ENCODE peak calls at places on chromosome 15, in six cellular contexts. W is upper lobe of right lung, P is A549, C is lower lobe of right lung, M is pancreas, X is cardiac muscle cell. K is an unnamed sample.

GRCh38 chr15:60511351-60512157 is 32.6 kb upstream of the ICE2 start:
- DNase-seq in X (peak; percentile 38), C (no peak), M (peak; percentile 40), W (no peak), P (no peak), K (no peak)

GRCh38 chr15:95793226-95793625 is 537.3 kb upstream of the NR2F2 start:
- DNase-seq in M (no peak), X (no peak), P (no peak), W (no peak), C (no peak), K (no peak)

GRCh38 chr15:65646486-65646885 is 24.7 kb downstream of the SLC24A1 start:
- DNase-seq in M (no peak), C (no peak), X (no peak), W (no peak), P (no peak), K (no peak)

GRCh38 chr15:57460208-57460816 is 84.0 kb downstream of the CGNL1 start:
- DNase-seq in M (no peak), P (no peak), C (no peak), X (no peak), W (no peak), K (no peak)

GRCh38 chr15:85313339-85313738 is 67.1 kb upstream of the AKAP13 start:
- DNase-seq in P (no peak), M (no peak), W (no peak), X (no peak), C (no peak), K (no peak)

GRCh38 chr15:36567445-36567844 is 12.0 kb upstream of the CDIN1 start:
- DNase-seq in W (no peak), M (no peak), X (no peak), C (no peak), P (no peak), K (no peak)

GRCh38 chr15:58552505-58553364 is 120.9 kb downstream of the LIPC start:
- DNase-seq in P (no peak), M (no peak), X (peak; percentile 72), W (no peak), C (no peak), K (no peak)

GRCh38 chr15:39931615-39932014 is 2.3 kb upstream of the EIF2AK4 start:
- DNase-seq in W (no peak), M (no peak), P (no peak), X (peak; percentile 46), C (no peak), K (no peak)

GRCh38 chr15:95996494-95996893 is 334.0 kb upstream of the NR2F2 start:
- DNase-seq in M (no peak), C (no peak), X (no peak), W (no peak), P (no peak), K (no peak)

GRCh38 chr15:100725121-100726069 is 123.0 kb downstream of the ASB7 start:
- DNase-seq in X (peak; percentile 85), M (no peak), W (no peak), C (no peak), P (no peak), K (no peak)

GRCh38 chr15:80776420-80777045 is 2.6 kb upstream of the CEMIP start:
- DNase-seq in W (peak; percentile 70), M (peak; percentile 78), P (peak; percentile 83), C (peak; percentile 66), X (peak; percentile 87), K (peak; percentile 83)

GRCh38 chr15:40446144-40446543 is 5.4 kb downstream of the BAHD1 start:
- DNase-seq in M (no peak), W (no peak), X (no peak), C (no peak), P (no peak), K (no peak)

GRCh38 chr15:70065006-70065722 is 32.6 kb downstream of the TLE3 start:
- DNase-seq in M (peak; percentile 85), P (no peak), W (no peak), X (no peak), C (peak; percentile 49), K (no peak)

GRCh38 chr15:36757189-36757814 is 177.9 kb downstream of the CDIN1 start:
- DNase-seq in X (peak; percentile 59), C (no peak), W (no peak), P (no peak), M (no peak), K (no peak)

GRCh38 chr15:96678386-96678785 is 347.9 kb downstream of the NR2F2 start:
- DNase-seq in X (no peak), W (no peak), M (no peak), C (no peak), P (no peak), K (no peak)

GRCh38 chr15:101808201-101808600 is 3.8 kb upstream of the OR4F15 start:
- DNase-seq in W (no peak), C (no peak), P (no peak), X (no peak), M (no peak), K (no peak)

GRCh38 chr15:42203891-42204290 is 4.2 kb downstream of the VPS39 start:
- DNase-seq in P (no peak), W (no peak), M (no peak), C (no peak), X (peak; percentile 44), K (no peak)

DNA sequence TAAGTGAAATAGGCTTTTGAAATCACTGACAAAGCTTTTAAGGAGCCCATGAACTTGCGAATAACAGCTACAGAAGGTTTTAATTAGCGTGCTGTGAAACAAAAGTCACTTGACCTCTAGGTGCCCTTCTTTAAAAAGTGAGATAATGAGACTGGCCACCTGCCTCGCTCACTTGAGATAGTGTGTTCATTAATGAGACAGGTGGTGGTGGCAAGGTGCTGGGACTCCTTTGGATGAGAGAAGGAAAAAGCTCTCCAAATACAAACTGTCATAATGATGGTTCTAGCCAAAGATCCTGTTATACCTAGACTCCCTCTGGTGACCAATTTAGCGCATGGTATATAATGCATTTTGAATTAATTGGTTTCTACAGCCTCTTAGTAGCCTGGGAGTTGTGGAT is 22.7 kb upstream of the IREB2 start:
- DNase-seq in W (no peak), P (peak; percentile 47), C (no peak), M (no peak), X (peak; percentile 47), K (no peak)
- TF ChIP-seq CTCF in W (peak; percentile 16), P (peak; percentile 59), C (no peak), M (no peak), X (peak; percentile 46), K (no peak)

GRCh38 chr15:47990821-47991220 is 130.0 kb upstream of the SLC24A5 start:
- DNase-seq in P (no peak), C (no peak), M (no peak), X (no peak), W (no peak), K (no peak)

GRCh38 chr15:47991376-47991775 is 129.4 kb upstream of the SLC24A5 start:
- DNase-seq in M (no peak), W (no peak), P (no peak), C (no peak), X (peak; percentile 26), K (no peak)

GRCh38 chr15:47987908-47988532 is 132.8 kb upstream of the SLC24A5 start:
- DNase-seq in P (peak; percentile 4), W (no peak), X (peak; percentile 81), C (no peak), M (no peak), K (peak; percentile 14)

GRCh38 chr15:47987461-47987860 is 133.3 kb upstream of the SLC24A5 start:
- DNase-seq in W (no peak), M (no peak), C (no peak), X (no peak), P (no peak), K (no peak)

DNA sequence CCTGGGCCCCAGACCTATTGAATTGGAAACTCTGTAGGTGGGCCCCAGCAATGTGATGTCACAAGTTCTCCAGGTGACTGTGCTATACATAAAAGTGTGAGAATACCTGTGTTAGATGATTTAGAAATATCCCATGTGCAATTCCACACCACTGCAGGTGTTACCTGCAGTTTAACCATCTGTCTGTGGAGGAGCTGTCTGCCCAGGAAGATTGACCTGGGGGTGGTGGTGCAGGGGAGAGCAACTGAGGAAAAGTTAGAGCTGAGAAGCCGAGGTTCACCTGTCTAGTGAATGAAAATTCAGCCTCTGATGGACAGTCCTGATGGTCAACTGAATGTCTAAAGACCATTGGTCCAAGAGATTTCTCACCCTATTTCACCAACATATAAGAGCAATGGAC is 132.2 kb upstream of the SLC24A5 start:
- DNase-seq in C (no peak), M (no peak), W (no peak), P (no peak), X (no peak), K (no peak)
- TF ChIP-seq CTCF in C (no peak), M (no peak), W (no peak), P (no peak), X (no peak), K (no peak)

GRCh38 chr15:62486041-62486440 is 321.0 kb upstream of the C2CD4B start:
- DNase-seq in W (no peak), C (no peak), X (peak; percentile 46), M (no peak), P (no peak), K (no peak)

GRCh38 chr15:62483817-62484216 is 318.7 kb upstream of the C2CD4B start:
- DNase-seq in X (peak; percentile 61), M (no peak), C (no peak), P (no peak), W (no peak), K (no peak)

GRCh38 chr15:62477929-62478328 is 312.8 kb upstream of the C2CD4B start:
- DNase-seq in M (no peak), X (no peak), C (no peak), W (no peak), P (no peak), K (no peak)

GRCh38 chr15:62485170-62485720 is 320.2 kb upstream of the C2CD4B start:
- DNase-seq in W (no peak), P (no peak), C (no peak), M (no peak), X (no peak), K (no peak)

DNA sequence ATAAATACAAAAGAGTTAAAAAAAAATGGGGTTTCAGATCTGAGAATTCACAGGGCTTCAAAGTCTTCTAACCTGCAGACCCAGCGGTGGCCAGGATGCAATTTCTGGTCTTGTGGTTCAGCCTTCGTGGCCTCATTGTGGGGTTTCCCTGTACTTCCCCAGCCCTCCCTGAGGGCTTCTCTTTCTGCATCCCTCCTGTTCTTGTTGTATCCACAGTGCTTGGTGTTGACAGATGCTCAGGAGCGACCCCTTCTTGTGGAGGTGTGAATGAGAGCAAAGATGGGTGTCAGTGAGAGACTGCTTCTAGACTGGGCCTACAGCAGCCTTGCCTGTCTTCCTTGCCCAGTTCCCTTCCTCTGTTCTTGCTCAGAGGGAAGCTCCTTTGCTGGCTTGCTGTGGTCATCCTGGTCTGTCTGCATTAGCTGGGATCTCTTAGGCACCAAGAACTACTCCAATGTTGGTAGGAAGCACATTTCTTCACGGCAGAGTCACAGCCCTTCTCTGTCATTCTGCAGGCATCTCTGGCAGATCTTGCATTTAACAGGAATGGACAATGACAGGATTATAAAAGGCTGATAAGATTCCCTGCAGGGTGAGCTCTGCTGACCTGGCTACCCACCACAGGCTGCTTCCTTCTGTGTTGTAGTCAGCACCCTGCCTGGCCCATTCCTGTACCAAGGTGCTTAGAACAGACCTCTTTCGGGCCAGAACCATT is 317.8 kb upstream of the C2CD4B start:
- DNase-seq in P (peak; percentile 45), M (no peak), X (peak; percentile 46), C (no peak), W (no peak), K (peak; percentile 55)
- TF ChIP-seq CTCF in P (peak; percentile 10), M (no peak), X (peak; percentile 36), C (no peak), W (no peak), K (peak; percentile 18)

DNA sequence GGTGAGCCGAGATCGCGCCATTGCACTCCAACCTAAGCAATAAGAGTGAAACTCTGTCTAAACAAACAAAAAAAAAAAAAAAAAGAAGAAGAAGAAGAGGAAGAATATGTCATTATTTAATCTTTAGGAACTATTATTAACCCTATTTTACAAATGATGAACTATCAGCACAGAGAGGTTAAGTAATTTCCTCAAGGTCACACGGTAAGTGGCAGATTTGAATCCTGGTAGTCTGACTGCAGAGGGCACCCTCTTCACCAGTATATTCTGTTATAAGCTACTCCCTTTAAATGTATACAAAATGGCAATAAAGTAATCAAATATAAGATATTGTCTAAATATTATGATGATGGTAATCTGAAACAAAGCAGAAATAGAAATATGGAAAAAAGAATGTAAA is 77.4 kb upstream of the HERC1 start:
- DNase-seq in P (no peak), C (no peak), W (no peak), M (no peak), X (no peak), K (no peak)
- TF ChIP-seq CTCF in P (peak; percentile 18), C (no peak), W (no peak), M (no peak), X (no peak), K (no peak)

K was measured in endothelial cell.